ENCODE peak calls at places on chromosomes 2 and 18, in four cellular contexts. G is MCF 10A; B is heart left ventricle; E is CD4-positive, alpha-beta T cell. J is an unnamed sample.

GRCh38 chr18:51988277-51988676 is 351.7 kb upstream of the DCC start:
- DNase-seq in B (no peak), E (no peak), G (no peak), J (no peak)

GRCh38 chr18:79567481-79568147 is 112.0 kb upstream of the CTDP1 start:
- DNase-seq in G (peak), E (no peak), B (peak), J (peak)

GRCh38 chr2:678964-679363 is 1.8 kb upstream of the TMEM18 start:
- DNase-seq in G (no peak), E (no peak), B (no peak), J (no peak)

GRCh38 chr18:159037-159652 is 788 bp downstream of the USP14 start:
- DNase-seq in B (no peak), E (no peak), G (peak), J (no peak)

GRCh38 chr2:12675352-12675795 is 41.4 kb upstream of the TRIB2 start:
- DNase-seq in G (peak), B (no peak), E (no peak), J (no peak)

GRCh38 chr2:168025487-168026203 is 221.8 kb downstream of the STK39 start:
- DNase-seq in E (no peak), B (no peak), G (peak), J (no peak)

GRCh38 chr2:23487735-23488492 is 102.9 kb downstream of the KLHL29 start:
- DNase-seq in B (no peak), E (no peak), G (peak), J (no peak)

GRCh38 chr18:60327880-60328589 is 44.5 kb downstream of the MC4R start:
- DNase-seq in B (no peak), E (no peak), G (no peak), J (no peak)

GRCh38 chr18:43869451-43870008 is 592.2 kb upstream of the SYT4 start:
- DNase-seq in G (peak), B (no peak), E (no peak), J (no peak)

GRCh38 chr2:37284386-37284785 is 40.2 kb downstream of the PRKD3 start:
- DNase-seq in E (no peak), G (no peak), B (no peak), J (no peak)

GRCh38 chr18:8722946-8723477 is 17.7 kb downstream of the MTCL1 start:
- DNase-seq in G (no peak), E (no peak), B (no peak), J (no peak)

GRCh38 chr18:55706893-55707292 is 118.9 kb upstream of the TCF4 start:
- DNase-seq in E (no peak), G (no peak), B (no peak), J (no peak)

GRCh38 chr18:44668280-44668975 is 12.3 kb upstream of the SETBP1 start:
- DNase-seq in E (no peak), B (no peak), G (no peak), J (no peak)

DNA sequence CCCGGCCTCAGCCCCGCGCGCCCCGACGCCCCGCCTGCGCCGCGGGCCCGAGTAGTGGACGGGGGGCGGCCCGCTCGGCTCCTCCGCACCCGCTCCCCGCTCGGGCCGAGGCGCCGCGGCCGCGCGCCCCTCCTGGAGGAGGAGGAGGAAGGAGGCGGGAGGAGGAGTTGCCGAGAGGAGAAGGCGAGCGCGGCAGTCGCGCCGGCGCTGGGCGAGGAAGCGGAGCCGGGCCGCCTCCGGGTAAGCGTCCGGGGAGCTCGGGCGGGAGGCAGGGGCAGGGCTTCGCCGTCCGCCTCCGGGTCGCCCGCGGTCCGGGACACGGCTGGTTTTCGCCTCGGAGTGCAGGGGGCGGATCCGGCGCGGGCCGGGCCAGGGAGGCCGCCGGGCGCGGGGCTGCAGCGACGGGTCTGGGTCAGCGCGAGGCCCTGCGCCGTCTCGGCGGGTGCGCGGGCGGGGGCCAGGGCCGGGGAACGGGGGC is at the start of gene SOCS6:
- DNase-seq in G (peak), E (peak), B (peak), J (peak)
- TF ChIP-seq CTCF in G (no peak), E (no peak), B (no peak), J (no peak)

GRCh38 chr2:159071190-159071915 is 102.9 kb downstream of the TANC1 start:
- DNase-seq in E (no peak), B (no peak), G (no peak), J (no peak)
- TF ChIP-seq CTCF in E (no peak), B (no peak), G (no peak), J (no peak)

DNA sequence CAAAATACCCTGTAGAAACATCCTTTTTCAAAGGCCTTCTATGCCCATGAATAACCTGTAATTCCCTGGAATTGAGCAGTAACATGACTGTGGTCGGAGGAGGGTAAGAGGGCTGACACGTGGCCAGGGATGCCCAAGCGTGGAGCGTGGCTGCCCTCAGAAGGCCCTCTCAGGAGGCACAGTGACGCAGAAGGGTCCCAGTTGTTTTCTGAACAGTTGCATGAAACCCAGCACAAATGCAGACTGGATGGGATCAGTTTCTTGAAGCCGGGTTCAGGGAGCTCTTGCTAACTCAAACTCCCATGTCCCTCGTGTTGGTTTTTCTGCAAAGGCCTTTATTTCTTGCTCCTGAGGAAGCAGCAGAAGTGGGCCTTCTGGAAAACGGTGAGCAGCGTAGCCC is 237.0 kb downstream of the ALPK2 start:
- DNase-seq in G (no peak), B (no peak), E (no peak), J (no peak)
- TF ChIP-seq CTCF in G (no peak), B (no peak), E (no peak), J (no peak)

GRCh38 chr2:45494978-45495293 is 116.1 kb downstream of the SRBD1 start:
- DNase-seq in B (no peak), E (no peak), G (no peak), J (no peak)
- TF ChIP-seq CTCF in B (no peak), E (peak), G (no peak), J (peak)

DNA sequence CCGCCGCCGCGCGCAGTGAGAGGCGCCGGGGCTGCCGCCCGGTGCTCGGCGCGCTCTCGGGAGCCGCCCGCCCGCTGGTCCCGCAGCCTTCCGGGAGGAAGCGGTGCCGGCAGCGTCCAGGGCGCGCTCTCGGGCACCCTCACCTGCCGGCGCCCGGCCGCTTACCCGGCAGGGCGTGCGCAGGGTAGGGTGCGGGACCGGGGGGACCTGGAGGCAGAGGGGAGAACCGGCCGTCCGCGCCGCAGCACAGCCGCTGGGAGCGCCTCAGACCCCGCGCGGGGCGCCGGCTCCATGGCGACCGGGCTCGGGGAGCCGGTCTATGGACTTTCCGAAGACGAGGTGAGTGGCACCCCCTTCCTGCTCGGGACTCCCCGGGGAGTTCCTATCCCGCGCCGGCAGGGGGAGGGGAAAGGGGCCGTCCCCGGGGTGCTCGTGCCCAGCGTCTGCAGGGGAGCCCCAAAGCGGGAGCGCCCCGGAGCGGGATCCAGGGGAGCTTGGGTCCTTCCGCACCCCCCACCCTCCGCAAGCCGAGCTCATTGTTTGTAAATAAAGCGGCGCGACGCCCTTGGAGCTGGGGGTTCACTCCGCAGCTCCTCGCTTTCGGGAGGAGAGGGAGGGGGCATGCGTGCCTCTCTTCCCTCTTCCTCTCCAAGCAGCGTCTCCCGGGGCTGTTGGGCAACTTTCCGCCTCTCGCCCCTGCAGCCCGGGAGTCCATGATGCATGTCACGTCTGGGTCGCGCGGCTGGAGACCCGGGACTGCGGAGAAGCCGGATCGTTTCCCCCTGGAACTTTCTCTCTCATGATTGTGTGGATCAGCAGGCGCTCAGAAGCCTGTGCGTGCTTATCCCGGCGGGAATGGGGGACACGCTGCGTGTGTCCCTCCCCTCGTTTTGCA is 591 bp downstream of the NEDD4L start:
- DNase-seq in B (peak), G (peak), E (peak), J (peak)
- TF ChIP-seq CTCF in B (no peak), G (peak), E (peak), J (no peak)

DNA sequence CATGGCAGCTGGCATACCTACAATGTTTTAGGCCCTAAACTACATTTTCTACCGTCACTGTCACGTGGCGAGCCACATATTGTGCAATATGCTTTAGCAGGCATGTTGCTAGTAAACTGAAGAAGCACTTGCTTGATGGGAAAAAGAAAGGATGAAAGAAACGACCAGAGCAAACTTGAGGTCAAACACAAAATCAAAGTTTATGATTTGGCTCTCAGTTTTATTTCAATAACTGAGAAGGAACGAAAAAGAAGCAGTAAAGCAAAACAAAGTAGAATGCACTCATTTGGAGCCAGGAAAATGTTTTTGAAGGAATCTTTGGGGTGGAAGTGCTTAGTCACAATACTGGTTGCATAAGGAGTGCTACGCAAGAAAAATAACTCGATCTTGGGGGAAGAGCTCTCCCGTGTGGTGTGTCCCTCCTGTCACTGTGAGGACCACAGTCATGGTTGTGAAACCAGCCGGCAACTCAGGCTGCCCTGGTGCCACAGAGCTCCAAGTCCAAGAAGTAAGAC is 349.8 kb downstream of the RBM43 start:
- DNase-seq in B (peak), G (peak), E (no peak), J (peak)
- TF ChIP-seq CTCF in B (no peak), G (peak), E (no peak), J (no peak)

DNA sequence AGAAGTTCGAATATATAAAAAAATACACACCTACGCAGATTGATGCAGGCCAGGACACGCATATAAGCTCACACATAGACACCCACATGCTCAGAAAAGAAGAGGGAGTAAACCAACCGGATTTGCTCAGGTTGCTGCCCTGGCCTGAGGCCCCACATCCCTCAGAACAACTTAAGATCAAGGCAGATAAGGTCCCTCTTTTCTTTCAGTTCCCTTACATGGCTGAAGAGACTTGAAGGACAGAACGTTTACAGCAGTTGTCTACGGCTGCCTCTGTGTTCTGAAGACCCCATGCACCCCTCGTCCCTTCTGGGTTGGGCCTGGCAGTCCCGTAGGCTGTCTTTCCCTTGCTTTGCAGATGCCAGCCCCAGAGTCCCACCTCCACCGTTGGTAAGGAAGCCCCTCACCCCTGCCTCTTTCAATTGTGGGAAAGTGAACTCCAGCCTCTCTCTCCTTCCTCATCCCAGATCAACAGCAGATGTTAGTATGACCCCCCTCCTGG is 4.3 kb upstream of the NAGK start:
- DNase-seq in E (no peak), B (no peak), G (no peak), J (no peak)
- TF ChIP-seq CTCF in E (no peak), B (no peak), G (no peak), J (no peak)

GRCh38 chr2:159089543-159089942 is 121.1 kb downstream of the TANC1 start:
- DNase-seq in E (no peak), G (no peak), B (peak), J (no peak)

GRCh38 chr2:159091381-159091780 is 122.9 kb downstream of the TANC1 start:
- DNase-seq in E (no peak), G (no peak), B (no peak), J (no peak)

GRCh38 chr2:159090514-159091201 is 122.2 kb downstream of the TANC1 start:
- DNase-seq in G (peak), B (no peak), E (no peak), J (no peak)

GRCh38 chr2:159086874-159087273 is 118.4 kb downstream of the TANC1 start:
- DNase-seq in B (no peak), G (no peak), E (no peak), J (no peak)

DNA sequence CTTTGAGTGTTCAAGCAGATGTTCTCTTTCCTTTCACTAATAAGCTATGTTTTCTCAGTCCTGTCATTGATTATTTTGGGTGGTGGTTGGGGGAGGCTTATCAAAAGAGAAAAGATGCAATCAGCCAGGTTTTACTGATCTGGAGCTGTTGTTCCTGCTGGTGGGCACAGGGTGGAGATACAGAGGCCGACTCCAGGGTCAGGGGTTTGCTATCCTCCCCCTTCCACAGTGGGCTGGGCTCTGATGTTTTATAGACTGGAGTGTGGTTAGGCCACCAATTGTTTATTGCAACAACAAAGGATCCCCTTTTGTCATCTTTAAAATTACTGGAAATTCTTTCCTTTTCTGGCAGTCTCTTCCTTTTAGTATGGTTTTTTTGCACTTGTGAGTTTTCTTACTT is 120.5 kb downstream of the TANC1 start:
- DNase-seq in G (no peak), B (no peak), E (no peak), J (no peak)
- TF ChIP-seq CTCF in G (no peak), B (no peak), E (no peak), J (no peak)

DNA sequence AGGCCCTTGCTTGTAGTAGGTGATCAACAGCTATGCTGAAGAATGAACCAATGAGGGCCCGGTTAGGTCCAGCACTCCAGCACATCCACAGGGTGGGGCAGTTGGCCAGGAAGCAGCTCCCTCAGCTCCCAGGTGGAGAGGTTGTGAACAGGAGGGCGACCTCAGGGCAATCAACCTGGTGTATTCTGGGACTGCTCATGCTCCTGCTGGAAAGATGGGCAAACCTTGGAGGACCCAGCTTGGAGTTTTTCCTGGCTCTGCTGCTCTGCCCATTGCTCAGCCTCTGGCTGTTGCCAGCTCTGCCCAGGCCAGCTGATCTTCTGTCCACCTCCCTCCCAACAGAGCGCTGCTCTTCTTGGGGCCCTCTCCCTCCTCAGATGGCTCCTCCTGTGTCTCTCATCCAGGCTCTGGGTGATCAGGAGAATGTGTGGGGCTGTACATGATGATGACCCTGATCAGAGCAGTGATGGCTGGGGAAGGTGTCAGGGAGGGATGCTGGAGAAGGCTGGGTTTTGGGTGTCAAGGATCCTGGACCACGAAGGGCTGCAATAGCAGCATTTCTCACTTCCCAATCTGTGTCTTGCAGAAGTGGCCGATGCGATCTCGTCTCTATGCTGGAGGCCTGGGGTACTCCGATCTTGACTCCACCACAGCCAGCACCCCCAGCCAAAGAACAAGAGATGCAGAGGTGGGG is 3.4 kb downstream of the TCF23 start:
- DNase-seq in G (peak), B (no peak), E (no peak), J (no peak)
- TF ChIP-seq CTCF in G (no peak), B (no peak), E (no peak), J (no peak)

GRCh38 chr2:190336420-190336819 is 7.0 kb upstream of the INPP1 start:
- DNase-seq in G (no peak), E (no peak), B (no peak), J (no peak)

GRCh38 chr2:190340369-190340768 is 3.0 kb upstream of the INPP1 start:
- DNase-seq in B (no peak), G (peak), E (no peak), J (no peak)

GRCh38 chr2:190335225-190335559 is 8.2 kb upstream of the INPP1 start:
- DNase-seq in G (no peak), B (no peak), E (no peak), J (no peak)

GRCh38 chr2:190339394-190339793 is 4.0 kb upstream of the INPP1 start:
- DNase-seq in G (no peak), E (no peak), B (no peak), J (no peak)

GRCh38 chr2:190338453-190338852 is 4.9 kb upstream of the INPP1 start:
- DNase-seq in G (no peak), E (no peak), B (no peak), J (no peak)
- TF ChIP-seq CTCF in G (no peak), E (peak), B (no peak), J (no peak)